ENCODE peak calls at places on chromosomes 11 and 22, in five cellular contexts. One of them, this sample, is unnamed.

GRCh38 chr11:60428517-60428916 is 855 bp upstream of the MS4A5 start:
- DNase-seq in T-cell: no peak
- DNase-seq in CD8-positive, alpha-beta T cell: no peak
- DNase-seq in C1 segment of cervical spinal cord: no peak
- DNase-seq in AG04450: no peak
- DNase-seq in this sample: no peak

GRCh38 chr11:47553417-47553746 is 450 bp upstream of the CELF1 start:
- DNase-seq in T-cell: no peak
- DNase-seq in CD8-positive, alpha-beta T cell: no peak
- DNase-seq in C1 segment of cervical spinal cord: no peak
- DNase-seq in AG04450: no peak
- DNase-seq in this sample: no peak

GRCh38 chr11:61027141-61027840 is 55.8 kb downstream of the CD6 start:
- DNase-seq in T-cell: no peak
- DNase-seq in CD8-positive, alpha-beta T cell: peak; percentile 48
- DNase-seq in C1 segment of cervical spinal cord: no peak
- DNase-seq in AG04450: no peak
- DNase-seq in this sample: no peak

GRCh38 chr11:86171627-86172026 is 72.9 kb upstream of the EED start:
- DNase-seq in T-cell: no peak
- DNase-seq in CD8-positive, alpha-beta T cell: no peak
- DNase-seq in C1 segment of cervical spinal cord: no peak
- DNase-seq in AG04450: no peak
- DNase-seq in this sample: no peak

GRCh38 chr11:122791836-122792235 is 46.5 kb upstream of the CRTAM start:
- DNase-seq in T-cell: no peak
- DNase-seq in CD8-positive, alpha-beta T cell: no peak
- DNase-seq in C1 segment of cervical spinal cord: no peak
- DNase-seq in AG04450: peak; percentile 30
- DNase-seq in this sample: no peak

GRCh38 chr11:12727556-12728070 is 53.4 kb downstream of the TEAD1 start:
- DNase-seq in T-cell: no peak
- DNase-seq in CD8-positive, alpha-beta T cell: no peak
- DNase-seq in C1 segment of cervical spinal cord: no peak
- DNase-seq in AG04450: no peak
- DNase-seq in this sample: no peak

GRCh38 chr11:70019576-70020011 is 58.5 kb upstream of the ANO1 start:
- DNase-seq in T-cell: no peak
- DNase-seq in CD8-positive, alpha-beta T cell: no peak
- DNase-seq in C1 segment of cervical spinal cord: no peak
- DNase-seq in AG04450: no peak
- DNase-seq in this sample: peak; percentile 57

GRCh38 chr11:107741044-107741823 is 29.4 kb upstream of the SLN start:
- DNase-seq in T-cell: no peak
- DNase-seq in CD8-positive, alpha-beta T cell: no peak
- DNase-seq in C1 segment of cervical spinal cord: no peak
- DNase-seq in AG04450: peak; percentile 13
- DNase-seq in this sample: peak; percentile 10

GRCh38 chr22:27719535-27720227 is 81.9 kb downstream of the MN1 start:
- DNase-seq in T-cell: no peak
- DNase-seq in CD8-positive, alpha-beta T cell: no peak
- DNase-seq in C1 segment of cervical spinal cord: no peak
- DNase-seq in AG04450: no peak
- DNase-seq in this sample: no peak

GRCh38 chr11:33912405-33913361 is 20.8 kb upstream of the LMO2 start:
- DNase-seq in T-cell: no peak
- DNase-seq in CD8-positive, alpha-beta T cell: no peak
- DNase-seq in C1 segment of cervical spinal cord: no peak
- DNase-seq in AG04450: peak; percentile 59
- DNase-seq in this sample: peak; percentile 74

GRCh38 chr11:123261345-123262106 is 66.5 kb upstream of the CLMP start:
- DNase-seq in T-cell: peak; percentile 37
- DNase-seq in CD8-positive, alpha-beta T cell: peak; percentile 61
- DNase-seq in C1 segment of cervical spinal cord: peak; percentile 25
- DNase-seq in AG04450: no peak
- DNase-seq in this sample: no peak

GRCh38 chr11:61919841-61920631 is 2.7 kb upstream of the RAB3IL1 start:
- DNase-seq in T-cell: no peak
- DNase-seq in CD8-positive, alpha-beta T cell: peak; percentile 3
- DNase-seq in C1 segment of cervical spinal cord: no peak
- DNase-seq in AG04450: no peak
- DNase-seq in this sample: no peak

GRCh38 chr22:45599836-45600577 is 71.6 kb upstream of the ATXN10 start:
- DNase-seq in T-cell: no peak
- DNase-seq in CD8-positive, alpha-beta T cell: no peak
- DNase-seq in C1 segment of cervical spinal cord: no peak
- DNase-seq in AG04450: no peak
- DNase-seq in this sample: no peak

GRCh38 chr11:119688362-119688761 is 40.6 kb downstream of the NECTIN1 start:
- DNase-seq in T-cell: no peak
- DNase-seq in CD8-positive, alpha-beta T cell: no peak
- DNase-seq in C1 segment of cervical spinal cord: no peak
- DNase-seq in AG04450: no peak
- DNase-seq in this sample: no peak

GRCh38 chr11:1230121-1230455 is 7.2 kb downstream of the MUC5B start:
- DNase-seq in T-cell: no peak
- DNase-seq in CD8-positive, alpha-beta T cell: no peak
- DNase-seq in C1 segment of cervical spinal cord: no peak
- DNase-seq in AG04450: no peak
- DNase-seq in this sample: no peak

GRCh38 chr11:18720811-18721575 is 5.0 kb downstream of the IGSF22 start:
- DNase-seq in T-cell: peak; percentile 72
- DNase-seq in CD8-positive, alpha-beta T cell: peak; percentile 86
- DNase-seq in C1 segment of cervical spinal cord: no peak
- DNase-seq in AG04450: no peak
- DNase-seq in this sample: no peak

GRCh38 chr22:30887861-30888260 is 80.7 kb downstream of the MORC2 start:
- DNase-seq in T-cell: no peak
- DNase-seq in CD8-positive, alpha-beta T cell: no peak
- DNase-seq in C1 segment of cervical spinal cord: no peak
- DNase-seq in AG04450: no peak
- DNase-seq in this sample: no peak

GRCh38 chr22:46079093-46079860 is 71.0 kb upstream of the PPARA start:
- DNase-seq in T-cell: no peak
- DNase-seq in CD8-positive, alpha-beta T cell: no peak
- DNase-seq in C1 segment of cervical spinal cord: no peak
- DNase-seq in AG04450: no peak
- DNase-seq in this sample: no peak

GRCh38 chr22:40676644-40677043 is 2.6 kb upstream of the MCHR1 start:
- DNase-seq in T-cell: no peak
- DNase-seq in CD8-positive, alpha-beta T cell: no peak
- DNase-seq in C1 segment of cervical spinal cord: no peak
- DNase-seq in AG04450: no peak
- DNase-seq in this sample: no peak

GRCh38 chr11:8384199-8384821 is 120.6 kb upstream of the LMO1 start:
- DNase-seq in T-cell: no peak
- DNase-seq in CD8-positive, alpha-beta T cell: no peak
- DNase-seq in C1 segment of cervical spinal cord: no peak
- DNase-seq in AG04450: no peak
- DNase-seq in this sample: no peak

GRCh38 chr11:57072640-57073039 is 83.9 kb downstream of the OR5AK2 start:
- DNase-seq in T-cell: no peak
- DNase-seq in CD8-positive, alpha-beta T cell: no peak
- DNase-seq in C1 segment of cervical spinal cord: no peak
- DNase-seq in AG04450: peak; percentile 88
- DNase-seq in this sample: peak; percentile 98

GRCh38 chr11:46006418-46007070 is 84.1 kb downstream of the LARGE2 start:
- DNase-seq in T-cell: no peak
- DNase-seq in CD8-positive, alpha-beta T cell: peak; percentile 21
- DNase-seq in C1 segment of cervical spinal cord: no peak
- DNase-seq in AG04450: peak; percentile 66
- DNase-seq in this sample: peak; percentile 55

GRCh38 chr22:23000657-23001439 is 69.5 kb upstream of the GNAZ start:
- DNase-seq in T-cell: no peak
- DNase-seq in CD8-positive, alpha-beta T cell: no peak
- DNase-seq in C1 segment of cervical spinal cord: no peak
- DNase-seq in AG04450: no peak
- DNase-seq in this sample: no peak

GRCh38 chr22:43198936-43199335 is 12.0 kb upstream of the TTLL12 start:
- DNase-seq in T-cell: no peak
- DNase-seq in CD8-positive, alpha-beta T cell: no peak
- DNase-seq in C1 segment of cervical spinal cord: no peak
- DNase-seq in AG04450: no peak
- DNase-seq in this sample: no peak